ENCODE peak calls at places on chromosomes 12 and 14, in eight cellular contexts. X is cardiac fibroblast, D is astrocyte, L is bronchial epithelial cell, A is thoracic aorta, Q is retinal pigment epithelial cell, Z is cardiac muscle cell, B is pancreas. H is an unnamed sample.

GRCh38 chr14:76929927-76930326 is 98.6 kb downstream of the IRF2BPL start:
- DNase-seq in X (no peak), D (no peak), Q (no peak), L (peak; percentile 55), A (no peak), Z (no peak), B (no peak), H (peak; percentile 61)

GRCh38 chr14:38199768-38200167 is 7.9 kb upstream of the SSTR1 start:
- DNase-seq in X (peak; percentile 13), Z (peak; percentile 9), L (peak; percentile 28), D (no peak), Q (no peak), A (no peak), B (no peak), H (no peak)

GRCh38 chr12:43551971-43552559 is at the start of gene ADAMTS20:
- DNase-seq in Z (peak; percentile 4), X (peak; percentile 2), A (no peak), D (peak; percentile 4), L (no peak), B (no peak), Q (no peak), H (peak; percentile 54)

GRCh38 chr12:12439636-12440035 is 82.8 kb downstream of the BORCS5 start:
- DNase-seq in Z (peak; percentile 93), L (peak; percentile 99), B (no peak), Q (no peak), D (peak; percentile 78), A (no peak), X (peak; percentile 85), H (no peak)

GRCh38 chr14:94181835-94182234 is 7.7 kb downstream of the PPP4R4 start:
- DNase-seq in Q (no peak), X (no peak), A (no peak), Z (no peak), B (no peak), D (no peak), L (no peak), H (no peak)

GRCh38 chr14:24440606-24441399 is 1.8 kb downstream of the SDR39U1 start:
- DNase-seq in Z (no peak), A (no peak), X (no peak), Q (no peak), D (no peak), B (no peak), L (no peak), H (no peak)

GRCh38 chr12:116697305-116698130 is 40.4 kb downstream of the SPRING1 start:
- DNase-seq in A (no peak), X (peak; percentile 21), L (no peak), Q (no peak), Z (peak; percentile 26), B (no peak), D (no peak), H (peak; percentile 44)

GRCh38 chr12:28463396-28463795 is 273.1 kb downstream of the CCDC91 start:
- DNase-seq in B (no peak), Z (no peak), A (no peak), Q (no peak), L (no peak), D (no peak), X (no peak), H (no peak)

GRCh38 chr14:96108061-96108795 is 69.1 kb downstream of the C14orf132 start:
- DNase-seq in A (no peak), Z (no peak), D (no peak), X (no peak), B (no peak), L (no peak), Q (no peak), H (no peak)

GRCh38 chr12:53169644-53170043 is 10.9 kb upstream of the ZNF740 start:
- DNase-seq in D (no peak), L (no peak), Z (no peak), X (no peak), Q (no peak), A (no peak), B (no peak), H (no peak)

GRCh38 chr12:100995201-100995600 is 200.6 kb downstream of the ANO4 start:
- DNase-seq in X (peak; percentile 36), D (peak; percentile 84), Z (peak; percentile 44), L (peak; percentile 65), B (no peak), A (no peak), Q (no peak), H (no peak)

GRCh38 chr14:85187521-85187920 is 342.4 kb upstream of the FLRT2 start:
- DNase-seq in B (no peak), L (peak; percentile 72), Q (no peak), D (no peak), X (no peak), Z (no peak), A (no peak), H (no peak)

GRCh38 chr12:1995205-1995896 is 8.9 kb downstream of the DCP1B start:
- DNase-seq in X (no peak), L (no peak), A (no peak), Z (no peak), Q (no peak), D (no peak), B (no peak), H (no peak)

GRCh38 chr12:27003421-27004311 is 10.5 kb downstream of the TM7SF3 start:
- DNase-seq in X (no peak), L (no peak), Z (no peak), D (no peak), Q (no peak), B (no peak), A (no peak), H (no peak)

GRCh38 chr14:75884198-75884611 is 97.6 kb downstream of the TGFB3 start:
- DNase-seq in B (no peak), L (peak; percentile 37), Z (peak; percentile 96), A (no peak), X (peak; percentile 97), D (peak; percentile 91), Q (peak; percentile 79), H (no peak)

GRCh38 chr14:63918411-63918810 is 65.6 kb downstream of the SYNE2 start:
- DNase-seq in Q (no peak), Z (no peak), D (no peak), X (no peak), L (no peak), A (no peak), B (no peak), H (no peak)

GRCh38 chr12:32589165-32589891 is 89.8 kb upstream of the DNM1L start:
- DNase-seq in D (no peak), B (no peak), X (no peak), Q (no peak), A (no peak), L (no peak), Z (no peak), H (no peak)

GRCh38 chr12:116638376-116638775 is 79.2 kb downstream of the MAP1LC3B2 start:
- DNase-seq in Z (no peak), X (no peak), B (no peak), D (no peak), A (no peak), Q (no peak), L (no peak), H (no peak)

GRCh38 chr14:63986789-63987533 is 134.2 kb downstream of the SYNE2 start:
- DNase-seq in X (peak; percentile 88), L (peak; percentile 81), D (peak; percentile 51), Q (peak; percentile 15), B (no peak), Z (peak; percentile 93), A (no peak), H (no peak)

GRCh38 chr12:7127916-7128626 is 618 bp downstream of the RBP5 start:
- DNase-seq in X (no peak), Z (no peak), D (no peak), Q (no peak), A (no peak), L (no peak), B (no peak), H (no peak)

GRCh38 chr14:78762331-78762730 is 592.2 kb downstream of the NRXN3 start:
- DNase-seq in A (no peak), B (no peak), X (no peak), L (no peak), Q (no peak), Z (no peak), D (no peak), H (no peak)

GRCh38 chr12:123120452-123121166 is 30.3 kb downstream of the PITPNM2 start:
- DNase-seq in Q (no peak), L (no peak), A (no peak), Z (no peak), B (no peak), X (no peak), D (no peak), H (no peak)

GRCh38 chr14:103191856-103192835 is 68.9 kb downstream of the TNFAIP2 start:
- DNase-seq in B (no peak), L (no peak), A (no peak), Q (no peak), X (no peak), Z (no peak), D (no peak), H (no peak)

GRCh38 chr14:32405856-32406255 is 76.8 kb downstream of the AKAP6 start:
- DNase-seq in A (no peak), Z (no peak), D (no peak), B (no peak), Q (no peak), X (no peak), L (no peak), H (no peak)
- TF ChIP-seq CTCF in A (no peak), Z (no peak), D (no peak), B (no peak), Q (no peak), X (no peak), L (no peak), H (no peak)

DNA sequence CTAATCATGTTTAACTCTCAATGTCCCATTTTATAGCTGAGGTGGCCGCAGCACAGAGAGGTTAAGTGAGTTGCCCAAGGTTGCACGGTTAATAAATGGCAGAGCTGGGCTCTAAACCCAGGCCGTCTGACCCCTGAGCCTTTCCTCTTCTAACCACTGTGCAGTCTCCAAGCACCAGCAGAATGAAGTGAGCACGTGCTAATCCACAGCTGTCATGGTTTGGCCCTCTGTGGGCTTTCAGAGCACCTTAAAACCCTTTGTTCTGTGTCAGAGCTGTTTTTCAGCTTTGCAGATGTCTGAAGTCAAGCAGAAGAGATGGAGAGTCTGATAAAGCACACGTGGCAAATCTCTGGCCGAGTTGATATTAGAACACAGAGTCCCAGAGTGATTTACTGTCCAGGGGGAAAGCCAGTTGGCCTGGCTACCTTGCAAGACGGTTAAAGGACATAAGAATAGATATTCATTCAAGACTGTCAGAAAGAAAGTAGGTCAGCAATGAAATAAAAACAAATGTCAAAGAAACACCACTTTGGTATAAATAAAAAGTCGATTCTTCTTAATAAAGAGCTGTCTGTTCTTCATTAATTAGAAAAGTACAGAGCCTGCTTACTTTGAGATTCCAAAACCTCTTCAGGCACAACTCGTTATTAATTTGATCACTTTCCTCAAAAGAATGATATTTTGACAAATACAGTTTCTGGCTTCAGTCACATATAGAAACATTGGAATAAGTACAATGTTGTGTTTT is 107.3 kb downstream of the CRADD start:
- DNase-seq in B (no peak), A (no peak), Q (peak; percentile 76), Z (peak; percentile 74), X (peak; percentile 77), D (peak; percentile 93), L (no peak), H (no peak)
- TF ChIP-seq CTCF in B (no peak), A (no peak), Q (no peak), Z (no peak), X (no peak), D (no peak), L (no peak), H (no peak)

GRCh38 chr12:56242986-56243385 is 13.1 kb downstream of the SLC39A5 start:
- DNase-seq in D (no peak), A (no peak), X (no peak), B (no peak), Z (no peak), L (no peak), Q (no peak), H (no peak)
- TF ChIP-seq CTCF in D (no peak), A (no peak), X (no peak), B (no peak), Z (no peak), L (no peak), Q (no peak), H (no peak)

GRCh38 chr14:35261774-35262173 is 30.4 kb upstream of the PSMA6 start:
- DNase-seq in X (peak; percentile 55), D (no peak), L (peak; percentile 4), Q (no peak), B (no peak), Z (peak; percentile 39), A (no peak), H (no peak)
- TF ChIP-seq CTCF in X (no peak), D (peak; percentile 3), L (peak; percentile 3), Q (no peak), B (no peak), Z (no peak), A (peak; percentile 10), H (no peak)